ENCODE peak calls at places on chromosomes 11 and 22, in four cellular contexts. X is fibroblast of lung, A is Peyer's patch, W is bronchial epithelial cell. Z is an unnamed sample.
A peak's percentile ranks its signal among the peaks of the same experiment; 100 is the strongest.

GRCh38 chr22:18968011-18968749 is 32.1 kb upstream of the PRODH start:
- DNase-seq in A (no peak), X (no peak), W (no peak), Z (peak; percentile 78)

GRCh38 chr11:35271031-35271430 is 132.1 kb downstream of the CD44 start:
- DNase-seq in X (no peak), A (no peak), W (no peak), Z (no peak)

GRCh38 chr22:49137216-49137840 is 690.3 kb downstream of the BRD1 start:
- DNase-seq in A (no peak), X (no peak), W (no peak), Z (no peak)

GRCh38 chr22:36299295-36299694 is 46.4 kb downstream of the APOL1 start:
- DNase-seq in A (no peak), X (no peak), W (no peak), Z (no peak)

GRCh38 chr11:104609297-104609696 is 289.0 kb downstream of the CASP12 start:
- DNase-seq in X (peak; percentile 63), A (no peak), W (peak; percentile 46), Z (peak; percentile 75)

GRCh38 chr11:75346912-75347647 is 4.4 kb downstream of the ARRB1 start:
- DNase-seq in W (no peak), X (peak; percentile 60), A (no peak), Z (no peak)

GRCh38 chr11:41110527-41110926 is 348.9 kb downstream of the LRRC4C start:
- DNase-seq in W (no peak), A (no peak), X (no peak), Z (no peak)

GRCh38 chr11:95429376-95429907 is 198.4 kb upstream of the SESN3 start:
- DNase-seq in W (no peak), A (no peak), X (no peak), Z (no peak)

GRCh38 chr22:48876951-48877350 is 950.7 kb downstream of the BRD1 start:
- DNase-seq in W (no peak), A (no peak), X (no peak), Z (no peak)

GRCh38 chr22:33166206-33166605 is 108.0 kb upstream of the SYN3 start:
- DNase-seq in A (no peak), W (no peak), X (no peak), Z (no peak)

GRCh38 chr11:29153078-29153477 is 863.8 kb downstream of the KCNA4 start:
- DNase-seq in A (no peak), X (peak; percentile 18), W (no peak), Z (no peak)

GRCh38 chr22:26131755-26132154 is 37.5 kb upstream of the SEZ6L start:
- DNase-seq in W (no peak), X (no peak), A (no peak), Z (no peak)

GRCh38 chr11:95977534-95978174 is 53.7 kb upstream of the MTMR2 start:
- DNase-seq in W (peak; percentile 80), A (no peak), X (peak; percentile 82), Z (no peak)

GRCh38 chr22:44846726-44847275 is 94.4 kb downstream of the ARHGAP8 start:
- DNase-seq in W (no peak), X (no peak), A (no peak), Z (no peak)

GRCh38 chr11:2731285-2732125 is 31.7 kb upstream of the KCNQ1OT1 start:
- DNase-seq in A (no peak), W (no peak), X (no peak), Z (no peak)

GRCh38 chr11:61851128-61851899 is 23.2 kb downstream of the FADS2 start:
- DNase-seq in X (no peak), A (no peak), W (no peak), Z (no peak)

GRCh38 chr22:27985323-27986275 is 66.5 kb upstream of the PITPNB start:
- DNase-seq in A (no peak), W (no peak), X (no peak), Z (no peak)

GRCh38 chr11:2893935-2894334 is 8.4 kb upstream of the CDKN1C start:
- DNase-seq in A (no peak), X (no peak), W (no peak), Z (no peak)

GRCh38 chr22:24948356-24949202 is 2.1 kb upstream of the LHFPL7 start:
- DNase-seq in X (no peak), W (no peak), A (no peak), Z (no peak)

GRCh38 chr22:21876486-21877176 is 9.2 kb upstream of the MAPK1 start:
- DNase-seq in X (peak; percentile 44), A (no peak), W (no peak), Z (no peak)

GRCh38 chr22:43630451-43630850 is 181.7 kb downstream of the EFCAB6 start:
- DNase-seq in X (no peak), A (no peak), W (no peak), Z (no peak)

GRCh38 chr11:16774920-16775603 is 36.6 kb downstream of the C11orf58 start:
- DNase-seq in W (no peak), A (no peak), X (no peak), Z (no peak)

GRCh38 chr11:35618497-35619029 is 303 bp downstream of the FJX1 start:
- DNase-seq in A (no peak), X (peak; percentile 50), W (peak; percentile 10), Z (peak; percentile 42)

GRCh38 chr11:86244063-86244521 is 461 bp upstream of the EED start:
- DNase-seq in W (peak; percentile 79), A (peak; percentile 81), X (peak; percentile 84), Z (peak; percentile 97)

GRCh38 chr11:79244175-79244804 is 196.5 kb downstream of the TENM4 start:
- DNase-seq in W (peak; percentile 97), A (no peak), X (peak; percentile 95), Z (no peak)

GRCh38 chr11:14537134-14537599 is 17.0 kb upstream of the PSMA1 start:
- DNase-seq in X (peak; percentile 7), W (peak; percentile 12), A (peak; percentile 57), Z (no peak)

GRCh38 chr22:30423296-30423958 is 2.1 kb upstream of the MTFP1 start:
- DNase-seq in W (no peak), X (no peak), A (peak; percentile 32), Z (peak; percentile 50)

GRCh38 chr11:12625438-12626071 is 48.7 kb upstream of the TEAD1 start:
- DNase-seq in X (peak; percentile 94), W (peak; percentile 66), A (no peak), Z (no peak)

GRCh38 chr11:2787816-2788750 is 88.3 kb upstream of the KCNQ1OT1 start:
- DNase-seq in A (peak; percentile 10), W (no peak), X (no peak), Z (peak; percentile 66)

GRCh38 chr11:73310076-73310475 is 2.0 kb downstream of the ARHGEF17 start:
- DNase-seq in W (no peak), X (no peak), A (no peak), Z (no peak)

GRCh38 chr11:73312806-73313403 is 4.8 kb downstream of the ARHGEF17 start:
- DNase-seq in A (no peak), W (no peak), X (peak; percentile 50), Z (no peak)

GRCh38 chr11:73312036-73312435 is 4.0 kb downstream of the ARHGEF17 start:
- DNase-seq in A (no peak), W (no peak), X (no peak), Z (no peak)

GRCh38 chr11:73310661-73311393 is 2.8 kb downstream of the ARHGEF17 start:
- DNase-seq in W (no peak), A (no peak), X (no peak), Z (no peak)

GRCh38 chr11:73311394-73311869 is 3.4 kb downstream of the ARHGEF17 start:
- DNase-seq in A (no peak), W (no peak), X (no peak), Z (no peak)
- H3K4me3 ChIP-seq in A (no peak overlapping the region), W (no peak overlapping the region), X (peak overlapping the region; percentile 83), Z (no peak overlapping the region)

DNA sequence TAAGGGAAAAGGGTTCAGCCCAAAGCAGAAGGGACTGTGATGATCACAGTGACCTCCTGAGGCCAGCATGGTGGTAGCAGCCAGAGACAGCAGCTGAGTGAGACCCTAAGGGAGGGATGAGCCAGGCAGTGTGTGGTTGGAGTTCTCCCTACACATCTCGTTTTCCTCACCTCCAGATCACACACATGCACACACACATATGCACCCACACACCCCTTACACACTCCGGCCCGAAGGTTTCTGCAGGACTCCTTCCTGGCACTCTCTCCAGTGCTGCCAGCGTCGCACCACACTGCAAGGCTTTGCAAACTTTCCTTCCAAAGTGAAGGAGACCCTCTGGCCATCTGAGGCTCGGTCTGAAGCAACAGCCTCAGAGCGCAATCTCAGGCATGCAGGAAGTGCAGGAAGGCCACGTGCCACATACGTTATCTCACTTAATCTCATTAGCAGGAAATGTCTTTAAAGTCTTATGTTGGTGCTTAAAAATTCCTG is 26.9 kb upstream of the TP53I11 start:
- DNase-seq in A (no peak), W (peak; percentile 8), X (peak; percentile 29), Z (no peak)
- H3K4me3 ChIP-seq in A (no peak overlapping the region), W (no peak overlapping the region), X (no peak overlapping the region), Z (no peak overlapping the region)

GRCh38 chr11:67442504-67443398 is 525 bp downstream of the CORO1B start:
- DNase-seq in A (no peak), W (no peak), X (no peak), Z (no peak)

GRCh38 chr11:67439321-67440228 is 2.1 kb upstream of the PTPRCAP start:
- DNase-seq in A (peak; percentile 64), X (no peak), W (peak; percentile 20), Z (peak; percentile 68)

GRCh38 chr11:67441082-67441683 is 2.1 kb downstream of the CORO1B start:
- DNase-seq in W (no peak), X (no peak), A (no peak), Z (no peak)

GRCh38 chr11:67440229-67441081 is 2.8 kb downstream of the CORO1B start:
- DNase-seq in W (no peak), X (no peak), A (no peak), Z (no peak)

DNA sequence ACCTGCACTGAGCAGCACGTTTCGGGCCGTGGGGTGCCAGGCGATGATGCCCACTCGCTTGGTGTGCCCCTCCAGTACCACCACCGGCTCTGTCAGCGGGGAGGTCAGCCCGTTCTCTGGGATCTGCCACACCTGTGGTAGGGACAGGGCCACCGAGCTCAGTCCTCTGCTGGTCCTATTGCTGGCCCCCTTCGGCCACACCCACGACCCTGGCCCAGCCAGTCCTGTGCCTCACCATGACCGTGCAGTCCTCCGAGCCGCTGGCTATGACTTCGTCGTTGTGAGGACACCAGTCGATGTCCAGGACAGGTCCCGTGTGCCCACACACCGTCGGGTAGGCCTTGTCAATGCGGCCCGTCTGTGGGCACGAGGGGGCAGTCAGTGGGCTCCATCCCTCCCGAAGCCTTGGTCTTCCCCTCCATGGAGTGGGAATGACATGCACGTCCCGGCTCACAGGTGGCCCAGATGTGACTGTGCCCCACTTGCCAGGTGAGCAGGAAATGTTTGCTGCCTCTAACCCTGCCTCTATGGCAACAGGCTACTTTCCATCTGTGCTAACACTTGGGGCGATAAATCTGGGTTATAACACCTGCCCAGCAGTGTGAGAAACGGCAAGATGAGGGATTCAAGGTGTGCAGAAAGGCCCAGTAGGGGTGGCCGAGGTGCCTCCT is 1.4 kb downstream of the CORO1B start:
- DNase-seq in X (no peak), W (no peak), A (no peak), Z (no peak)
- H3K4me3 ChIP-seq in X (peak overlapping the region; percentile 76), W (no peak overlapping the region), A (no peak overlapping the region), Z (peak overlapping the region; percentile 98)

DNA sequence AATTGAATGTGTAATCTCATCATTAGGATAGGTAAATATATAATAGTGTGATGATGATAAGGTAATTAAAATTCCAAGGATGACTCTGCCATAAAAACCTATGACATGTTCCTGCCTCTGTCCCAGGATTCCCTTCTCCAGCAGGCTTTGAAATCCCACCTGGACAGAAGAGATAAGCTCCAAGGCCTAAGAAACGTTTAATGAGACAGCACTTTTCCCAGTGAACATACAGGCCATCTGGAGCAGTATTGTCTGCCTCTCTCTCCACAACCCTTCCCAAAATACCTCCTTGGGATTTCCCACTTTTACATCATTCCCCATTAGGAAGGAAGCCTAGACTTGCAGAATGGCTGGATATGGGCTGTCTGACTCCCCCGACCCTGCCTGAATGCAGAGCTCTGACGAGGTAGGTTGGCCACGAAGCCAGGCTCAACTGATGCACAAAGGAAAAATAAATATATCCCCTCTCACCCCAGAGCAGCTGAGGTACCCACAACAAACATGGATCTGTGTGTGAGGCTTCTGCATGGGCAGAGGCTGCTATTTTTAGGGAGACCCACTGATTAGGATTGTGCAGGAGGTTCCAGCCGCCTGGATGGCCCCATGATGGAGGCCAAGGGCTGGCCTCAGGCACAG is 71.0 kb downstream of the TMPRSS5 start:
- DNase-seq in X (no peak), A (no peak), W (no peak), Z (no peak)
- H3K4me3 ChIP-seq in X (no peak overlapping the region), A (no peak overlapping the region), W (no peak overlapping the region), Z (no peak overlapping the region)